ENCODE peak calls at places on chromosome 11, in seven cellular contexts. G is CD4-positive, alpha-beta memory T cell; R is lung; W is mucosa of descending colon; Z is neuronal stem cell; F is ovary; K is IMR-90. X is an unnamed sample.

GRCh38 chr11:73281796-73282660 is 9.9 kb downstream of the P2RY6 start:
- DNase-seq in K (no peak), R (no peak), F (peak; percentile 6), G (no peak), Z (no peak), W (no peak), X (no peak)

GRCh38 chr11:19472679-19473078 is 231.9 kb upstream of the E2F8 start:
- DNase-seq in F (no peak), R (no peak), K (no peak), G (no peak), W (no peak), Z (no peak), X (no peak)

GRCh38 chr11:72598901-72599300 is 75.3 kb downstream of the PDE2A start:
- DNase-seq in K (peak; percentile 21), R (no peak), G (no peak), W (peak; percentile 64), F (peak; percentile 64), Z (peak; percentile 37), X (no peak)

GRCh38 chr11:14189874-14190273 is 169.1 kb downstream of the RRAS2 start:
- DNase-seq in F (no peak), W (peak; percentile 12), Z (no peak), R (peak; percentile 55), K (no peak), G (no peak), X (no peak)

GRCh38 chr11:69001301-69002081 is 11.6 kb downstream of the MRGPRF start:
- DNase-seq in R (no peak), W (no peak), G (no peak), Z (no peak), K (no peak), F (peak; percentile 63), X (no peak)

GRCh38 chr11:77039491-77040400 is 5.5 kb downstream of the B3GNT6 start:
- DNase-seq in R (no peak), Z (peak; percentile 26), K (peak; percentile 33), W (peak; percentile 84), F (no peak), G (peak; percentile 23), X (no peak)

GRCh38 chr11:35105319-35106063 is 33.5 kb upstream of the CD44 start:
- DNase-seq in W (no peak), F (no peak), R (no peak), K (no peak), Z (no peak), G (no peak), X (no peak)

GRCh38 chr11:80916180-80916811 is 1475.5 kb upstream of the TENM4 start:
- DNase-seq in R (no peak), F (no peak), G (no peak), W (no peak), K (no peak), Z (no peak), X (no peak)

GRCh38 chr11:63567044-63567840 is 4.1 kb upstream of the PLAAT2 start:
- DNase-seq in G (peak; percentile 94), F (no peak), Z (no peak), K (peak; percentile 88), W (peak; percentile 59), R (no peak), X (peak; percentile 44)

GRCh38 chr11:78377625-78378418 is 39.8 kb downstream of the GAB2 start:
- DNase-seq in G (no peak), Z (no peak), K (no peak), R (no peak), F (no peak), W (peak; percentile 56), X (no peak)

GRCh38 chr11:111443640-111444039 is 64.6 kb upstream of the POU2AF1 start:
- DNase-seq in K (no peak), F (no peak), G (no peak), R (no peak), W (no peak), Z (no peak), X (no peak)

GRCh38 chr11:35717043-35717442 is 54.5 kb downstream of the TRIM44 start:
- DNase-seq in K (no peak), R (no peak), G (no peak), Z (no peak), W (no peak), F (no peak), X (no peak)

GRCh38 chr11:5500391-5500790 is 9.4 kb downstream of the UBQLN3 start:
- DNase-seq in R (no peak), W (no peak), Z (no peak), F (no peak), G (no peak), K (no peak), X (no peak)

GRCh38 chr11:12245091-12245490 is 132.3 kb upstream of the PARVA start:
- DNase-seq in K (no peak), W (no peak), Z (no peak), R (no peak), F (no peak), G (no peak), X (no peak)

GRCh38 chr11:12106501-12106900 is 3.9 kb upstream of the MICAL2 start:
- DNase-seq in K (no peak), F (no peak), Z (no peak), R (no peak), W (no peak), G (no peak), X (no peak)

GRCh38 chr11:6531267-6531752 is 34.2 kb downstream of the DNHD1 start:
- DNase-seq in Z (peak; percentile 54), W (peak; percentile 45), G (peak; percentile 46), F (no peak), K (peak; percentile 52), R (no peak), X (no peak)

DNA sequence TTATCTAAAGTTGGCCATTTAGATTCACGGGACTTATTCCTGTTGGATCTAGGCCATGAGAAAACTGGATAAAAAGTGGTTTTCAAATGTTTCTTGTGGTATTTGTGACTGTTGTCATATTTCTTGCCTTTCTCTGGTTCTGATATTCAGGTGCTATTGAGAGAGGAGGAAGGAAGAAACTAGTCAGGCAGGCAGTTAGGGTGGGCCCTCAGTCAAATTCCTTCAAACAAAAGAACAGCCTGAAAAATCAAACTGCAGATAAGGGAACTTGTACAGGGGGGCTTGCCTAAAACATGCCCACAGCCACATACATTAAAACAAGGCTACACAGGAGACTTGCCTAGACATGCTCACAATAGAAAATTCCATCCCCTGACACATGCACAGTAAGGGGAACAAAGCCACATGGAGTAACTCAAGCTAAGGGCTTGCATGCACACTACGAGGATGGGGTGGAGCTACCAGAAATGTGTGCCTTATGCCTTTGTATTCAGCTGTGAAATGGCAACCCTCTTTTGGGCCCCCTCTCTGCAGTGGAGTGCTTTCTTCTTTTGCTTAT is 18.2 kb downstream of the NCR3LG1 start:
- DNase-seq in G (no peak), K (no peak), Z (no peak), W (no peak), F (no peak), R (no peak), X (no peak)
- H3K9me3 ChIP-seq in G (no peaks in the 10 kb centered on the region), K (peaks cover 47% of the 10 kb centered on the region), Z (peaks cover 91% of the 10 kb centered on the region), W (peaks cover 61% of the 10 kb centered on the region), F (peaks cover 38% of the 10 kb centered on the region), R (peaks cover 29% of the 10 kb centered on the region), X (peaks cover 49% of the 10 kb centered on the region)

GRCh38 chr11:56887940-56888339 is 100.8 kb upstream of the OR5AK2 start:
- DNase-seq in Z (no peak), W (no peak), F (no peak), R (no peak), G (no peak), K (no peak), X (no peak)

GRCh38 chr11:56885854-56886253 is 102.9 kb upstream of the OR5AK2 start:
- DNase-seq in K (no peak), G (no peak), R (no peak), F (no peak), Z (no peak), W (no peak), X (no peak)

GRCh38 chr11:56885182-56885581 is 103.5 kb upstream of the OR5AK2 start:
- DNase-seq in Z (peak; percentile 4), W (peak; percentile 72), F (no peak), K (no peak), R (peak; percentile 57), G (no peak), X (no peak)

GRCh38 chr11:56886465-56886864 is 102.2 kb upstream of the OR5AK2 start:
- DNase-seq in Z (no peak), K (no peak), F (no peak), G (no peak), R (no peak), W (no peak), X (no peak)

GRCh38 chr11:56883590-56883989 is 105.1 kb upstream of the OR5AK2 start:
- DNase-seq in Z (no peak), W (no peak), F (no peak), G (no peak), R (no peak), K (no peak), X (no peak)
- H3K9me3 ChIP-seq in Z (no peaks in the 10 kb centered on the region), W (no peaks in the 10 kb centered on the region), F (no peaks in the 10 kb centered on the region), G (no peaks in the 10 kb centered on the region), R (no peaks in the 10 kb centered on the region), K (no peaks in the 10 kb centered on the region), X (no peaks in the 10 kb centered on the region)

GRCh38 chr11:58744988-58745704 is 13.4 kb upstream of the GLYAT start:
- DNase-seq in Z (no peak), W (no peak), F (no peak), R (no peak), G (no peak), K (no peak), X (no peak)
- H3K9me3 ChIP-seq in Z (no peaks in the 10 kb centered on the region), W (peaks cover 6% of the 10 kb centered on the region), F (peaks cover 7% of the 10 kb centered on the region), R (peaks cover 3% of the 10 kb centered on the region), G (no peaks in the 10 kb centered on the region), K (no peaks in the 10 kb centered on the region), X (peaks cover 11% of the 10 kb centered on the region)

GRCh38 chr11:58730507-58731089 is 1.1 kb downstream of the GLYAT start:
- DNase-seq in K (no peak), Z (no peak), G (no peak), R (no peak), F (no peak), W (no peak), X (no peak)

GRCh38 chr11:58739725-58740430 is 8.1 kb upstream of the GLYAT start:
- DNase-seq in R (no peak), W (no peak), K (peak; percentile 32), Z (no peak), G (no peak), F (no peak), X (no peak)

GRCh38 chr11:58740447-58740846 is 8.7 kb upstream of the GLYAT start:
- DNase-seq in K (no peak), F (no peak), W (no peak), Z (no peak), R (no peak), G (no peak), X (no peak)

GRCh38 chr11:58731819-58732218 is at the start of gene GLYAT:
- DNase-seq in Z (no peak), G (no peak), R (no peak), W (no peak), F (no peak), K (no peak), X (no peak)

DNA sequence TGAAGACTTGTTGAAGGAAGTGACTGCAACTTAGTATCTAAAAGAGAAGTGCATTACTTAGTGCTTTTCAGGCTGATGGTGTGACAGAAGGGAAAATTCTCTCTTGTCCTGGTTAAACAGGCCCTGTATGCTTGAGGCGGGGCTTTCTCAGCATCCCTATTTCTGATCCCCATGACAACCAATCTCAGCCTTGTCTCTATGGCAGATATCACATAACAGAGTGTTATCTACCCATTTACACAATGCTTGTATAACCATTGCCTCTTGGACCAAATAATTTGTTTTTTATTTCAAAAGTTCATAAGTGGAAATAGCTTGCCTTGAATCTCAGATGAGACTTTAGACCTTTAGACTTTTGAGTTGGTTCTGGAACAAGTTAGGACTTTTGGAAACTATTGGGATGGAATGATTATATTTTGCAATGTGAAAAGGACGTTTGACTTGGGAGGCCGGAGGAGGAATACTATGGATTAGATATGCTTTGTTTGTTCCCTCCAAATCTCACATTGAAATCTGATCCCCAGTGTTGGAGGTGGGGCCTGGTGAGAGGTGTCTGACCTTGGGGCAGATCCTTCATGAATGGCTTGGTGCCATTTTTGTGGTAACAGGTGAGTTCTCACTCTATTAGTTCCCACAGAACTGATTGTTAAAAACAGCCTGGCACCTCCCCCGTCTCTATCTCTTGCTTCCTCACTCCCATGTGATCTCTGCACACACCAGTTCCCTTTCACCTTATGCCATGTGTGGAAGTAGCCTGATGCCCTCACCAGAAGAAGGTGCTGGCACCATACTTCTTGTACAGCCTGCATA is 3.1 kb upstream of the GLYAT start:
- DNase-seq in Z (no peak), F (no peak), R (no peak), G (no peak), W (no peak), K (no peak), X (no peak)
- H3K9me3 ChIP-seq in Z (no peaks in the 10 kb centered on the region), F (no peaks in the 10 kb centered on the region), R (no peaks in the 10 kb centered on the region), G (no peaks in the 10 kb centered on the region), W (no peaks in the 10 kb centered on the region), K (no peaks in the 10 kb centered on the region), X (no peaks in the 10 kb centered on the region)